ENCODE peak calls at places on chromosome 2, in six cellular contexts. I is GM23338, R is PC-3, W is HepG2, J is neural progenitor cell, B is HCT116. D is an unnamed sample. For H3K36me3, the result is how much of the 10 kb centered on the place peaks cover.

GRCh38 chr2:45353879-45354278 is 257.2 kb downstream of the SRBD1 start:
- DNase-seq in B (no peak), J (no peak), W (peak), I (no peak), R (peak), D (no peak)

GRCh38 chr2:123495241-123495640 is 529.8 kb upstream of the CNTNAP5 start:
- DNase-seq in B (no peak), R (peak), J (no peak), I (no peak), W (no peak), D (no peak)

GRCh38 chr2:20443276-20443920 is 3.5 kb upstream of the RHOB start:
- DNase-seq in J (peak), W (peak), B (no peak), R (peak), I (peak), D (peak)

GRCh38 chr2:23791030-23791429 is 135.9 kb downstream of the ATAD2B start:
- DNase-seq in W (peak), I (no peak), B (no peak), R (peak), J (no peak), D (peak)

GRCh38 chr2:239927424-239927981 is 97.6 kb downstream of the NDUFA10 start:
- DNase-seq in I (no peak), R (peak), B (peak), W (peak), J (no peak), D (peak)

GRCh38 chr2:207724113-207724512 is 12.7 kb downstream of the CCNYL1 start:
- DNase-seq in R (no peak), W (no peak), J (no peak), B (no peak), I (no peak), D (no peak)

GRCh38 chr2:230680463-230681195 is 32.0 kb upstream of the CAB39 start:
- DNase-seq in W (no peak), B (no peak), J (no peak), R (peak), I (no peak), D (no peak)

GRCh38 chr2:177332041-177332991 is 60.3 kb upstream of the AGPS start:
- DNase-seq in R (peak), W (peak), J (peak), I (peak), B (peak), D (peak)

GRCh38 chr2:223590964-223591363 is 11.2 kb downstream of the SCG2 start:
- DNase-seq in B (no peak), R (peak), W (no peak), J (no peak), I (no peak), D (no peak)

GRCh38 chr2:127593228-127594115 is 52.5 kb upstream of the GPR17 start:
- DNase-seq in I (no peak), R (no peak), B (no peak), J (no peak), W (no peak), D (no peak)

GRCh38 chr2:69604026-69604678 is 39.4 kb downstream of the AAK1 start:
- DNase-seq in I (no peak), W (peak), B (no peak), J (no peak), R (no peak), D (no peak)

GRCh38 chr2:74405994-74406583 is 15.3 kb downstream of the C2orf81 start:
- DNase-seq in J (no peak), B (no peak), I (no peak), W (no peak), R (peak), D (no peak)

GRCh38 chr2:109209412-109209811 is 80.4 kb downstream of the SH3RF3 start:
- DNase-seq in I (no peak), J (no peak), B (no peak), R (peak), W (no peak), D (no peak)

GRCh38 chr2:186477782-186478181 is 8.3 kb upstream of the ZC3H15 start:
- DNase-seq in B (no peak), J (peak), W (no peak), I (no peak), R (no peak), D (no peak)

GRCh38 chr2:17644997-17645715 is 104.7 kb downstream of the VSNL1 start:
- DNase-seq in R (no peak), B (no peak), J (no peak), W (no peak), I (no peak), D (no peak)

GRCh38 chr2:16774980-16775963 is 109.6 kb upstream of the CYRIA start:
- DNase-seq in I (peak), B (no peak), W (peak), R (no peak), J (peak), D (peak)

GRCh38 chr2:68091439-68092034 is 28.7 kb upstream of the C1D start:
- DNase-seq in W (no peak), J (no peak), R (no peak), I (no peak), B (no peak), D (no peak)

GRCh38 chr2:101119431-101119830 is 31.8 kb downstream of the TBC1D8 start:
- DNase-seq in I (no peak), B (no peak), W (no peak), J (no peak), R (peak), D (no peak)

GRCh38 chr2:178811901-178812300 is 4.7 kb upstream of the TTN start:
- DNase-seq in W (no peak), I (no peak), B (no peak), R (no peak), J (no peak), D (no peak)

GRCh38 chr2:8312861-8313768 is 368.7 kb upstream of the ID2 start:
- DNase-seq in W (no peak), J (peak), B (peak), I (no peak), R (peak), D (peak)
- H3K4me3 ChIP-seq in W (no peak), J (no peak), B (no peak), I (no peak), R (no peak), D (no peak)

DNA sequence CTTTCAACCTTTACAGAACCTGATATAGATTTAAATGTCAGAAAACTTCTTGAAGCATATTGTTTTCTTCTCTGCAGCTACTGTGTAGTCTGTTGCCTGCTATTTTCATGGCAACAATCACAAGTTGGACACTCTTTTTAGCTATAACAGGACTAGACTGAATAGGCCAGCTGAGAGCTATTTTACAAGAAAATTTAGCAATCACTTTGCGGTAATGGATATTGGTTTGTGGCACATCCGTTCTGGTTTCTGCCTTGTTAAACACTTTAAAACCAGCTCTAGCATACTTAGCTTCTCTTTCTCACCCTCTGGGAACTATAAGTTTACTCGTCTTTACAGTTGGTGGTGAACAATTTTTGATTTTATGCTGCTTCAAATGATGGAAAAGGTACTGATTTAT is 125.7 kb downstream of the MAP2 start:
- DNase-seq in J (no peak), W (no peak), I (no peak), B (no peak), R (no peak), D (no peak)
- TF ChIP-seq EZH2 in J (no peak), W (no peak), I (no peak), B (no peak), R (no peak), D (no peak)

GRCh38 chr2:71393216-71393615 is 60.1 kb upstream of the DYSF start:
- DNase-seq in W (no peak), R (no peak), B (no peak), J (no peak), I (no peak), D (no peak)

GRCh38 chr2:71388214-71388613 is 56.6 kb downstream of the ZNF638 start:
- DNase-seq in I (peak), J (no peak), W (no peak), B (no peak), R (no peak), D (no peak)

GRCh38 chr2:71395471-71395870 is 57.9 kb upstream of the DYSF start:
- DNase-seq in W (peak), R (no peak), J (no peak), B (no peak), I (no peak), D (no peak)

GRCh38 chr2:71385008-71385407 is 53.4 kb downstream of the ZNF638 start:
- DNase-seq in W (no peak), R (no peak), J (no peak), B (no peak), I (no peak), D (peak)

GRCh38 chr2:71389379-71390072 is 57.9 kb downstream of the ZNF638 start:
- DNase-seq in B (no peak), I (no peak), J (no peak), R (no peak), W (no peak), D (no peak)
- H3K36me3 ChIP-seq in B (under half), I (under half), J (under half), R (under half), W (half or more), D (half or more)

GRCh38 chr2:70978388-70979357 is at the start of gene ANKRD53:
- DNase-seq in B (no peak), I (peak), W (no peak), R (no peak), J (peak), D (no peak)
- H3K4me3 ChIP-seq in B (no peak), I (peak), W (peak), R (peak), J (peak), D (peak)

GRCh38 chr2:42792583-42793313 is at the start of gene HAAO:
- DNase-seq in J (peak), W (peak), I (peak), B (no peak), R (no peak), D (peak)
- TF ChIP-seq EZH2 in J (peak), W (no peak), I (no peak), B (no peak), R (no peak), D (no peak)

GRCh38 chr2:201152999-201153398 is 29.9 kb upstream of the CASP10 start:
- DNase-seq in B (no peak), R (no peak), I (no peak), J (no peak), W (no peak), D (no peak)

GRCh38 chr2:201150454-201151020 is 32.4 kb upstream of the CASP10 start:
- DNase-seq in W (no peak), R (no peak), I (no peak), J (no peak), B (no peak), D (peak)

GRCh38 chr2:201154615-201155014 is 28.3 kb upstream of the CASP10 start:
- DNase-seq in B (no peak), J (no peak), R (no peak), W (no peak), I (no peak), D (no peak)

GRCh38 chr2:201151127-201152074 is 31.5 kb upstream of the CASP10 start:
- DNase-seq in B (peak), R (peak), W (peak), J (no peak), I (no peak), D (peak)

GRCh38 chr2:201152517-201152916 is 30.4 kb upstream of the CASP10 start:
- DNase-seq in I (no peak), R (no peak), W (no peak), J (no peak), B (no peak), D (no peak)
- H3K36me3 ChIP-seq in I (under half), R (under half), W (half or more), J (under half), B (under half), D (under half)

DNA sequence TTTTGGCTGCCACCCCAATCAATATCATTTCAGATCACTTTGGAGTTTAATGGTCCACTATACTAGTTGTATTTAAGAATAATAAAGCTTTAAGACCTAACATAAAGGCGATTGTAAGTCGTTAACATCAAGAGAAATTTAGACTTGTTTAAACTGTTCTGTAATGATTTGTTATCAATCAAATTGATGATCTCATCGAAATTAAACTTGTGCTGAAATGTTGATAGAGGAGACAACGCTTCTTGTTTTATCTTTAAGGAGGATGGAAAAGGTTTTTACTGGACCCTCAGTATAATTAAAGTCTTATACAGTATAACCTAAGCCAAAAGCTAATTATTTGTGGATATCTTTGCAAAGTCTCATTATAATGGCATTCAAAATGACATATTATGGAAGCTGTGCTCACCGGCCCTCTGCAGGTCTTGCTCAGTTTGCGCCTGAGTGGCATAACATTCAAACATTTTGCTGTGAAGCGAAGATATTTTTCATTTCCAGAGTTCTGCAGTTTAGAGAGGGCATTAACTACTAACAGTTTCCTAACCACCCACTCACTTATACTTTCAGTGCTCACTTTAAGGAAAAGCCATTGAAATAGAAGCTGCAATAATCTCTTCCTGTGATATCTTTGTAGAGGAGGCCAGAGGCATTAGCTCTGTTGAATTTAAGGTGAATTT is 1.4 kb upstream of the SERTAD2 start:
- DNase-seq in W (peak), I (no peak), B (no peak), J (no peak), R (peak), D (peak)
- H3K4me3 ChIP-seq in W (peak), I (peak), B (peak), J (peak), R (peak), D (peak)

DNA sequence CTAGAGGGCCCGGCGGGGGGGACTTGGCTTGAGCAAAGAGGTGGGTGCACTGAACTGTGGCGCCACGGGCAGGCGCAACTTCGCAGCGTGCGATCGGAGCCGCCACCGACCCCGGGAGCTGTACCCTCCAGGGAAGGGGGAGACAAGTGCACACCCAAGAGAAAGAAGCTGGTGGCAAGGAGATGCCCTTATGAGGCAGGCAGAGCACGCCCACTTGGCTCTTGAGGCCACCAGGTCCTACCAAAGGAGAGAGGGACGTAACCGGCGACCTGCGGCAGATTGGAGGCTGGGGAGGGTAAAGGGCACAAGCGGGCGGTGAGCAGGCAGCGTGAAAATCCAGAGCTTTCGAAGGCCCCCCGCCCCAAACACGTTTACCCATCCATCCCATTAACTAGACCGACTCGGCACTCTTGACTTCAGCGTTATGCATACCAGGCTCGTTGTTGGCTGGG is 967 bp downstream of the DLX2 start:
- DNase-seq in I (peak), R (no peak), W (no peak), J (peak), B (no peak), D (peak)
- TF ChIP-seq EZH2 in I (no peak), R (no peak), W (no peak), J (peak), B (no peak), D (no peak)

D was measured in A673.